ENCODE peak calls at places on chromosome 17, in six cellular contexts. O is psoas muscle, E is neural progenitor cell, F is lower lobe of right lung, J is GM23248, T is testis. G is an unnamed sample. For H3K9me3, the result is how much of the 10 kb centered on the place peaks cover.

GRCh38 chr17:63703029-63703428 is 3.1 kb upstream of the LIMD2 start:
- DNase-seq in O (no peak), E (no peak), F (no peak), J (no peak), T (peak), G (no peak)

GRCh38 chr17:58193641-58194259 is 1.2 kb downstream of the EPX start:
- DNase-seq in O (no peak), E (no peak), F (no peak), J (no peak), T (no peak), G (no peak)

GRCh38 chr17:62787358-62787757 is 20.8 kb downstream of the MARCHF10 start:
- DNase-seq in O (no peak), E (no peak), F (no peak), J (no peak), T (no peak), G (no peak)

GRCh38 chr17:50661795-50662391 is 27.2 kb downstream of the ABCC3 start:
- DNase-seq in O (peak), E (no peak), F (peak), J (peak), T (peak), G (peak)

GRCh38 chr17:42072323-42073187 is 22.2 kb upstream of the C17orf113 start:
- DNase-seq in O (peak), E (peak), F (no peak), J (peak), T (no peak), G (peak)

GRCh38 chr17:46930083-46930482 is 7.1 kb downstream of the GOSR2 start:
- DNase-seq in O (no peak), E (no peak), F (no peak), J (no peak), T (no peak), G (no peak)

GRCh38 chr17:58575511-58575910 is 61.1 kb upstream of the MTMR4 start:
- DNase-seq in O (no peak), E (no peak), F (no peak), J (peak), T (no peak), G (no peak)

GRCh38 chr17:39982069-39982371 is 1.4 kb downstream of the PSMD3 start:
- DNase-seq in O (no peak), E (no peak), F (no peak), J (no peak), T (no peak), G (no peak)

GRCh38 chr17:14741516-14741915 is 440.6 kb downstream of the HS3ST3B1 start:
- DNase-seq in O (no peak), E (no peak), F (no peak), J (peak), T (no peak), G (no peak)

GRCh38 chr17:44387773-44388172 is 1.7 kb downstream of the ITGA2B start:
- DNase-seq in O (no peak), E (no peak), F (no peak), J (no peak), T (no peak), G (no peak)

GRCh38 chr17:31918701-31919128 is 17.2 kb upstream of the UTP6 start:
- DNase-seq in O (no peak), E (peak), F (no peak), J (no peak), T (no peak), G (no peak)

GRCh38 chr17:62720126-62720850 is 87.8 kb downstream of the MARCHF10 start:
- DNase-seq in O (no peak), E (peak), F (no peak), J (no peak), T (no peak), G (no peak)

GRCh38 chr17:29102741-29103181 is 59.8 kb downstream of the PIPOX start:
- DNase-seq in O (peak), E (no peak), F (no peak), J (no peak), T (no peak), G (no peak)

GRCh38 chr17:72775914-72776313 is 316.6 kb downstream of the SLC39A11 start:
- DNase-seq in O (no peak), E (peak), F (no peak), J (no peak), T (no peak), G (peak)

GRCh38 chr17:40664582-40665333 is at the start of gene KRT222:
- DNase-seq in O (no peak), E (peak), F (no peak), J (no peak), T (no peak), G (no peak)

GRCh38 chr17:75093543-75094158 is 5.9 kb downstream of the SLC16A5 start:
- DNase-seq in O (no peak), E (no peak), F (peak), J (no peak), T (no peak), G (no peak)

GRCh38 chr17:2755941-2756724 is 6.7 kb upstream of the CCDC92B start:
- DNase-seq in O (no peak), E (peak), F (no peak), J (peak), T (no peak), G (no peak)

GRCh38 chr17:68973098-68973929 is 18.1 kb upstream of the ABCA8 start:
- DNase-seq in O (no peak), E (no peak), F (no peak), J (no peak), T (no peak), G (no peak)

GRCh38 chr17:42409467-42410351 is 13.3 kb downstream of the CAVIN1 start:
- DNase-seq in O (peak), E (no peak), F (peak), J (peak), T (no peak), G (no peak)

GRCh38 chr17:67528751-67529436 is 151.8 kb downstream of the PITPNC1 start:
- DNase-seq in O (peak), E (peak), F (peak), J (peak), T (peak), G (peak)

DNA sequence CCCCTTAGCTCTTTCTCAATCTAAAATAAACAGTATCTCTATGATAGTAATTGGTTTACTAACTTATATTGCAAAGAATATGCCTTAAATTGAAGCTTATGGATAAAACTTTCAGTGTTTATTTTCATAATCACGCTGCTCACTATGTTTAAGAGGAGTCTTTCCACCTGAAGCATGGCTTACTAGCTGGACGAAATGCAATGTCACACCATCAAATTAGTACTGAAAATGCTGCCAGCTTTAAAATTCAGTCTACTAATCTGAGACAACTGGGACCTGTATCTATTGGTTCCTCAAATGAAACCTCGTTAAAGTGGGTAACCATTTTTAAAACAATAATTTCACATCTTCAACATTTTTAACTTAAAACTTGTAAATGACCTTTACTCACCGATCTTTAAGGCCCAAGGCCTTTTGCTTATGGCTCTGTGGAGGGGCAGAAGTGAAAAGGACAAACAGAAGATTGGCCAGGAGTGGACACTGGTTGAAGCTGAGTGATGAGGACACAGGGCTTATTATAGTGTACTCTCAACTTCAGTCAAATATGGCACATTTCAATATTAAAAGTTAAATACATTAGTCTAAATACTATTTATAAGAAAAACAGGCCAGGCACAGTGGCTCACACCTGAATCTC is 212.8 kb upstream of the WSB1 start:
- DNase-seq in O (no peak), E (no peak), F (no peak), J (no peak), T (no peak), G (no peak)
- H3K9me3 ChIP-seq in O (under half), E (under half), F (under half), J (under half), T (under half), G (under half)

GRCh38 chr17:61700252-61700651 is 109.2 kb upstream of the NACA2 start:
- DNase-seq in O (no peak), E (no peak), F (no peak), J (no peak), T (no peak), G (no peak)
- H3K9me3 ChIP-seq in O (under half), E (under half), F (under half), J (under half), T (under half), G (under half)

GRCh38 chr17:19015428-19015827 is 10.9 kb upstream of the FAM83G start:
- DNase-seq in O (no peak), E (no peak), F (peak), J (no peak), T (no peak), G (no peak)

GRCh38 chr17:19014628-19015215 is 10.2 kb upstream of the FAM83G start:
- DNase-seq in O (peak), E (no peak), F (peak), J (no peak), T (no peak), G (no peak)

GRCh38 chr17:19013226-19013625 is 8.7 kb upstream of the FAM83G start:
- DNase-seq in O (no peak), E (no peak), F (peak), J (no peak), T (no peak), G (no peak)

GRCh38 chr17:19012171-19013080 is 7.9 kb upstream of the FAM83G start:
- DNase-seq in O (peak), E (no peak), F (peak), J (no peak), T (no peak), G (no peak)

DNA sequence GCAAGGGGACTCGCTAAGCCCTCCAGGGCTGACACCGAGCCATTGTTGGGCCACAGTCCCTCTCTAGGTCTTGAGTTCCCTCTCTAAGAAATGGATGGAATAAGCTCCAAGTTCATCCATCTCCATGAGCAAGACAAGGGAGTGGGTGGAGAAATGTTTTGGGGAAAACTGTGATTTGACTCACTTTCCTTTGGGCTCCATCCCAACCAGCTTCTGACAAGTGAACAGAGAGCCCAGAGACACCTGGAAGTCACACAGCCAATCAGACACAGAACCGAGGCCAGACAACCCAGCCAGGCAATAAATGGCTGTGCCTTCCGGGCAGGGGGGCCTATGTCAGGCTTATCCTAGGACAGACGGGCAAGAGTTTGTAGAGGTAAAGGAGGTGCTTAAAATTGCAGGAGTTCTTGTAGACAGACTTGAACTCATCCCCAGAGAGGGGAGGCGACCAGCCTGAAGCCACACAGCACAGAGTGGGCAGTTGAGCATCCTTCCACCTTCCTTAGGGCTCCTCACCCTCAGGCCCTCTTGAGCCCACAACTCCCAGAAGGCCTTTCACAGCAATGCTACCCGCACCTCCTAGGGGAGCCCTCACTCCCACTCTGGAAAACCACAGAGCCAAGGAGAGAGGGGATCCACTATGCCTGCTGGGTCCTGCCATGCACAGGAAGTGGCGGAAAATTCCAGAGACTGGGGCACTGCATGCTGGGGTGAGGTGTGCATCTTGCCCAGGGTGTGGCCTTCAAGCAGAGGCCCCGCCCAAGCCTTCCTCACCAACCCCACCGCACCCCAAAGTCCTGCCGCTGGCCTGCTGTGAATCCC is 9.5 kb upstream of the FAM83G start:
- DNase-seq in O (no peak), E (no peak), F (peak), J (peak), T (no peak), G (no peak)
- H3K9me3 ChIP-seq in O (under half), E (under half), F (under half), J (under half), T (under half), G (under half)

GRCh38 chr17:36696805-36697204 is 95.4 kb downstream of the MRM1 start:
- DNase-seq in O (no peak), E (no peak), F (no peak), J (no peak), T (no peak), G (no peak)
- H3K9me3 ChIP-seq in O (under half), E (under half), F (under half), J (under half), T (under half), G (under half)

GRCh38 chr17:27069842-27070508 is 223.9 kb upstream of the WSB1 start:
- DNase-seq in O (no peak), E (no peak), F (no peak), J (no peak), T (no peak), G (no peak)

GRCh38 chr17:27065588-27065987 is 228.3 kb upstream of the WSB1 start:
- DNase-seq in O (no peak), E (no peak), F (no peak), J (no peak), T (no peak), G (no peak)

GRCh38 chr17:27070836-27071235 is 223.1 kb upstream of the WSB1 start:
- DNase-seq in O (no peak), E (no peak), F (no peak), J (no peak), T (no peak), G (no peak)

DNA sequence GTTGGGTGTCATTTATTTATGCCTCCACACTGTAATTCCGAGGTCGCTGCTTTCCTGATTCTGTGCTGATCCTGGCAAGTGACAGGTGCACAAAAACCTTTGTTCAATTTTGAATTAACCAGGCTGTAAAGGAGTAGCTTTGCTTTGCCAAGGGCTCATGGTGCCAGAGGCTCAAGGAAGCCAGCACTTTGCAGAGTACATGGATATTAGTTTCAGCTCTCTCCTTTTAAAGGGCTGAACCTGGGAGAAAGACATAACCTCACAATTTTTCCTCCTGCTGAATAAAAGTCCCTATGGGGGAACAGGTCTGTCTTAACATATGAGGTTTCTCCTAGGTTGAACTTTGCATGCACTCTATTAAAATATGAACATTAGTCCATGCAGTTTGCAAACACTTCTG is 227.6 kb upstream of the WSB1 start:
- DNase-seq in O (no peak), E (no peak), F (no peak), J (no peak), T (no peak), G (no peak)
- H3K9me3 ChIP-seq in O (under half), E (half or more), F (under half), J (under half), T (under half), G (under half)

GRCh38 chr17:80182845-80183223 is 13.0 kb downstream of the CARD14 start:
- DNase-seq in O (no peak), E (no peak), F (no peak), J (no peak), T (no peak), G (no peak)
- H3K9me3 ChIP-seq in O (under half), E (under half), F (under half), J (under half), T (under half), G (under half)

GRCh38 chr17:80147035-80147939 is at the start of gene EIF4A3:
- DNase-seq in O (peak), E (peak), F (peak), J (peak), T (peak), G (peak)

GRCh38 chr17:80154166-80154565 is 7.2 kb upstream of the EIF4A3 start:
- DNase-seq in O (no peak), E (no peak), F (no peak), J (no peak), T (no peak), G (no peak)

GRCh38 chr17:80152057-80152831 is 5.3 kb upstream of the EIF4A3 start:
- DNase-seq in O (no peak), E (no peak), F (no peak), J (no peak), T (no peak), G (no peak)

GRCh38 chr17:80151333-80151732 is 4.4 kb upstream of the EIF4A3 start:
- DNase-seq in O (no peak), E (no peak), F (no peak), J (peak), T (no peak), G (no peak)

GRCh38 chr17:80153004-80153403 is 6.1 kb upstream of the EIF4A3 start:
- DNase-seq in O (no peak), E (no peak), F (no peak), J (no peak), T (no peak), G (no peak)
- H3K9me3 ChIP-seq in O (under half), E (under half), F (under half), J (under half), T (under half), G (under half)

GRCh38 chr17:53017227-53017626 is 805.5 kb upstream of the KIF2B start:
- DNase-seq in O (no peak), E (no peak), F (no peak), J (no peak), T (no peak), G (no peak)

DNA sequence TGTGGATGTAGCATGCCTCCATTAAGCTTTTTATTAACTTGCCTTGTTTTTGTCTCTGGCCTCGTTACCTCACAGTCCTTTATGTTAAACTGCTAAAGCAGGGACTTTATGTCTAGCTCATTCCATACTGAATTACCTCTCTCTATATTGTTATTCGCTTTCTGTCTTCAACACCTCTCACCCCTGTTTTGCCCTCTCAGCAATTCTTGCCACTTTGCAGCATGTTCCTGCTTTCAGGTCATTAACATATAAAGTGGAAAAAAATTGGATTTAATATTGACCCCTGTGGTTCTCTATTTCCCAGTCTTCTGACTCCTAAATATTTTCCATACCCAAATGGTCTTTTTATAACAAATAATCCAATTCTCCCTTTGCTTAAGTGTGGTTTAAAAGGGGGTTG is 810.4 kb upstream of the KIF2B start:
- DNase-seq in O (no peak), E (peak), F (no peak), J (no peak), T (no peak), G (no peak)
- H3K9me3 ChIP-seq in O (under half), E (under half), F (under half), J (under half), T (under half), G (under half)

DNA sequence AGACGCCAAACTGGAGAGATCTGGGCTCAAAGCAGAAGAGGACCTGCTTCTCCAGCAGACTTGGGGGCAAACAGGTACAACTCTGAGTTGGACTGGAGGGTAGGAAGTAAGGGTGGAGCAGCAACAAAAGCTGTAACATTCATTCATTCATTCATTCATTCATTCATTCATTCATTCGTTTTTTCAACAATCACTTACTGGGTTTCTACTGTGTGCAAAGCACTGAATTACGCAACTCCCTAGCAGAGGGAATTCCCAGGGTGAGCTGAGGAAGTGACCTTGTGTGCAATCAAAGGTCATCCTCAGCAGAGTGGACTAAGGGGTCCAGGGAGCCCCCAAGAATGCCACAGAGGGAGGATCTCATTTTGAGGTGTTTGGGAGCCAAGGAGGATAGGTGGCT is 231.1 kb upstream of the SDK2 start:
- DNase-seq in O (no peak), E (no peak), F (no peak), J (no peak), T (no peak), G (no peak)
- H3K9me3 ChIP-seq in O (under half), E (under half), F (under half), J (under half), T (under half), G (under half)

G was measured in BE2C.